ENCODE peak calls at places on chromosomes 6 and 20, in five cellular contexts. A is Caki2, N is cerebellum, Y is lower leg skin, F is cardiac muscle cell. M is an unnamed sample.

GRCh38 chr6:44228433-44228832 is 5.0 kb downstream of the SLC29A1 start:
- DNase-seq in A (no peak), F (no peak), N (no peak), Y (no peak), M (no peak)

GRCh38 chr6:17220040-17220439 is 61.1 kb upstream of the RBM24 start:
- DNase-seq in F (no peak), N (no peak), A (no peak), Y (no peak), M (no peak)

GRCh38 chr20:24650091-24650490 is 180.7 kb downstream of the SYNDIG1 start:
- DNase-seq in N (no peak), F (peak; percentile 75), Y (no peak), A (no peak), M (no peak)

GRCh38 chr6:44388876-44389275 is 1.4 kb downstream of the CDC5L start:
- DNase-seq in Y (no peak), N (no peak), A (no peak), F (no peak), M (no peak)

GRCh38 chr20:46350201-46350985 is 42.1 kb upstream of the CDH22 start:
- DNase-seq in Y (no peak), A (peak; percentile 91), F (peak; percentile 87), N (no peak), M (no peak)

GRCh38 chr6:2680264-2680908 is 70.3 kb downstream of the MYLK4 start:
- DNase-seq in F (no peak), A (no peak), Y (no peak), N (no peak), M (no peak)

GRCh38 chr6:14211596-14211961 is 94.0 kb downstream of the CD83 start:
- DNase-seq in F (peak; percentile 61), N (peak; percentile 20), A (no peak), Y (peak; percentile 43), M (no peak)

GRCh38 chr6:142361765-142362540 is 60.1 kb downstream of the ADGRG6 start:
- DNase-seq in A (peak; percentile 97), F (peak; percentile 86), N (no peak), Y (no peak), M (no peak)

GRCh38 chr20:38143646-38144554 is 21.2 kb downstream of the TGM2 start:
- DNase-seq in F (peak; percentile 60), N (no peak), A (peak; percentile 96), Y (no peak), M (no peak)

GRCh38 chr20:57753332-57754164 is 43.7 kb upstream of the PMEPA1 start:
- DNase-seq in F (no peak), N (no peak), A (no peak), Y (no peak), M (no peak)

GRCh38 chr20:63498950-63499332 is at the start of gene EEF1A2:
- DNase-seq in F (no peak), N (peak; percentile 86), Y (no peak), A (peak; percentile 33), M (no peak)

GRCh38 chr6:125974214-125974866 is 12.0 kb upstream of the TRMT11 start:
- DNase-seq in Y (no peak), A (peak; percentile 41), N (peak; percentile 65), F (peak; percentile 81), M (no peak)

GRCh38 chr6:79461205-79461604 is 76.0 kb downstream of the LCA5 start:
- DNase-seq in N (no peak), A (peak; percentile 20), F (peak; percentile 43), Y (peak; percentile 29), M (no peak)

GRCh38 chr6:33080127-33081089 is 4.6 kb downstream of the HLA-DPB1 start:
- DNase-seq in A (no peak), F (peak; percentile 82), Y (no peak), N (peak; percentile 84), M (peak; percentile 55)

GRCh38 chr6:37607949-37608348 is 89.7 kb downstream of the MDGA1 start:
- DNase-seq in A (no peak), F (peak; percentile 67), Y (no peak), N (peak; percentile 17), M (no peak)

GRCh38 chr6:163355471-163355991 is 59.0 kb upstream of the QKI start:
- DNase-seq in F (peak; percentile 83), A (peak; percentile 28), N (no peak), Y (peak; percentile 37), M (no peak)

GRCh38 chr6:14881399-14881798 is 364.5 kb upstream of the JARID2 start:
- DNase-seq in F (peak; percentile 85), Y (no peak), N (no peak), A (peak; percentile 28), M (no peak)

GRCh38 chr6:27157461-27158315 is 89.8 kb upstream of the PRSS16 start:
- DNase-seq in F (peak; percentile 70), N (peak; percentile 42), A (peak; percentile 68), Y (peak; percentile 43), M (peak; percentile 60)

GRCh38 chr6:32149577-32149845 is 2.2 kb downstream of the PRRT1 start:
- DNase-seq in Y (no peak), F (no peak), N (peak; percentile 24), A (no peak), M (no peak)

GRCh38 chr6:50939931-50940330 is 121.3 kb downstream of the TFAP2B start:
- DNase-seq in Y (no peak), F (no peak), A (no peak), N (no peak), M (no peak)

GRCh38 chr6:157952751-157953479 is 28.7 kb upstream of the SYNJ2 start:
- DNase-seq in F (no peak), N (no peak), Y (no peak), A (no peak), M (no peak)

GRCh38 chr6:68640506-68640875 is 5.4 kb downstream of the ADGRB3 start:
- DNase-seq in Y (no peak), N (peak; percentile 12), A (no peak), F (no peak), M (no peak)

GRCh38 chr20:48457261-48458002 is 370.4 kb downstream of the PREX1 start:
- DNase-seq in F (no peak), N (no peak), Y (no peak), A (no peak), M (no peak)